ENCODE peak calls at places on chromosomes 2 and 18, in eight cellular contexts. H, W, G, X, A, Y, C and M are unnamed samples.
A peak's percentile ranks its signal among the peaks of the same experiment; 100 is the strongest.

GRCh38 chr2:66446178-66446860 is 11.4 kb downstream of the MEIS1 start:
- DNase-seq in H (peak; percentile 72), X (peak; percentile 28), C (peak; percentile 68), A (no peak), G (no peak), Y (peak; percentile 76), W (no peak), M (no peak)

GRCh38 chr2:128026422-128027277 is 1.2 kb downstream of the SAP130 start:
- DNase-seq in Y (peak; percentile 16), C (peak; percentile 3), H (no peak), A (no peak), X (peak; percentile 8), G (no peak), W (no peak), M (no peak)

GRCh38 chr18:12857215-12857924 is 26.7 kb downstream of the PTPN2 start:
- DNase-seq in C (no peak), Y (no peak), W (no peak), G (no peak), X (no peak), H (no peak), A (no peak), M (no peak)

GRCh38 chr2:100058014-100058310 is 84.4 kb downstream of the AFF3 start:
- DNase-seq in A (no peak), X (no peak), G (no peak), H (no peak), C (peak; percentile 68), Y (no peak), W (no peak), M (peak; percentile 25)

GRCh38 chr2:15738965-15739364 is 147.3 kb downstream of the DDX1 start:
- DNase-seq in X (no peak), Y (no peak), G (no peak), A (no peak), W (no peak), H (no peak), C (no peak), M (no peak)

GRCh38 chr2:80304522-80304878 is at the start of gene LRRTM1:
- DNase-seq in C (no peak), A (no peak), W (no peak), Y (no peak), H (no peak), X (peak; percentile 57), G (no peak), M (no peak)

GRCh38 chr2:163347982-163348842 is 387.6 kb downstream of the FIGN start:
- DNase-seq in A (peak; percentile 87), G (peak; percentile 68), H (peak; percentile 74), C (peak; percentile 94), Y (peak; percentile 71), W (peak; percentile 85), X (peak; percentile 91), M (peak; percentile 62)

GRCh38 chr2:170155022-170155722 is 22.8 kb upstream of the MYO3B start:
- DNase-seq in G (no peak), H (no peak), W (no peak), A (no peak), X (peak; percentile 41), Y (peak; percentile 60), C (peak; percentile 33), M (no peak)

DNA sequence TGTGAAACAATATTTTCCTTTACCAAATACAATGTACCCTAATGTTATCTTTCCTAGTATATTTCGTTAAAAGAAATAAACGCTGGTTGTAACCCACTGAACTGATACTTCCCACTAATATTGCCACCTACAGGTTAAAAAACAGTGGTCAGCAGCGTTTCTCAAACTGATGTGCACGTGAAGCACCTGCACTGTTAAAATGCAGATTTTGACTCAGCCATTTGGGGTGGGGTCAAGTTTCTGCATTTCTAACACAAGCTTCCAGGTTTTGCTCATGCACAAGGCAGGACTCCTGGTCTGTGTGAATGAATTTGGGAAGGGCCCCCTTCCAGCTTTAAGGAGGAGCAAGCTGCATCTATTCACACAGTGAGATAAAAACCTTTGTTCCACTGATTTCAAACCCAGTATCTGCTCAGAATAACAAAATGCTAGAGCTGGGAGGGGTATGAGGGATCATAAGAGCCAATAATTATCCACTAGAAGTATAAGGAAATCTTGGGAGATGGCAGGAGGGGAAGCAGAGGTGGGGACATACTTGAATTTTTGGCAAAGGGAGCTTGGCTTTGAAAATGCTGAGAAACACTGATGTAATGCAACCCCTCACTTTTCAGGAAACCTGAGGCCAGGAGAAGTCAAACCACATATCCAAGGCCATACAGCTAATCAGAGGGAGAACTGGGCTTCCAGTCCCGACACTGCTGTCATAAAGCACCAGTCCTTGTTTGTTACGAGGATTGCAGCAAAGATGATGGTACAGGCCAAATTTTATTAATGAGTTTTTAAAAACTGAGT is 116.2 kb downstream of the RBMS1 start:
- DNase-seq in H (no peak), Y (peak; percentile 49), C (peak; percentile 67), W (no peak), A (no peak), G (no peak), X (no peak), M (no peak)
- H3K4me3 ChIP-seq in H (no peak overlapping the region), Y (no peak overlapping the region), C (no peak overlapping the region), W (no peak overlapping the region), A (no peak overlapping the region), G (no peak overlapping the region), X (no peak overlapping the region), M (no peak overlapping the region)

GRCh38 chr18:76920974-76921373 is 98.6 kb downstream of the ZNF236 start:
- DNase-seq in Y (no peak), W (no peak), X (no peak), A (no peak), G (no peak), C (no peak), H (no peak), M (no peak)

GRCh38 chr18:76923485-76924085 is 101.2 kb downstream of the ZNF236 start:
- DNase-seq in G (no peak), W (no peak), A (peak; percentile 15), H (no peak), Y (peak; percentile 36), X (peak; percentile 21), C (no peak), M (no peak)

GRCh38 chr18:76927216-76927725 is 104.9 kb downstream of the ZNF236 start:
- DNase-seq in Y (no peak), W (no peak), X (no peak), A (no peak), C (no peak), G (no peak), H (no peak), M (no peak)

DNA sequence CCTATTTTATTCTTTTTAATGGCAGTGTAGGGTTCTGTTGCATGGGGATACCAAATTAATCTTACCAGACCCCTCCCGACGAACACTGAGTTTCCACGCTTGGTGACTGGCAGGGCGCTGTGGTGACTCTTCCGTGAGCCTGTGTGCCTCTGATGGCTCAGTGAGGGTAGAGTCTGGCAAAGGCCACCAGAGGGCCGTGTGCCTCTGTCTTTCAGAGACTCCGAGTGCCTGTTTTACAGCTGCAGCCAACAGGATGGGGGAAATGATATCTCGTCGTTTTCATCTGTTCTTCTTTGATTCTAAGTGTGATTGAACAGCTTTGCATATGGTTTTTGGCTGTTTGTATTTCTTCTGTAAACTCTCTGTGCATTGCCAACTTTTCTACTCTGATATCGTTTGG is 99.8 kb downstream of the ZNF236 start:
- DNase-seq in X (peak; percentile 61), A (peak; percentile 22), Y (peak; percentile 36), C (peak; percentile 8), H (no peak), G (no peak), W (no peak), M (no peak)
- TF ChIP-seq CTCF in X (peak; percentile 57), A (peak; percentile 87), Y (peak; percentile 50), C (peak; percentile 64), H (peak; percentile 29), G (no peak), W (peak; percentile 50), M (peak; percentile 63)

DNA sequence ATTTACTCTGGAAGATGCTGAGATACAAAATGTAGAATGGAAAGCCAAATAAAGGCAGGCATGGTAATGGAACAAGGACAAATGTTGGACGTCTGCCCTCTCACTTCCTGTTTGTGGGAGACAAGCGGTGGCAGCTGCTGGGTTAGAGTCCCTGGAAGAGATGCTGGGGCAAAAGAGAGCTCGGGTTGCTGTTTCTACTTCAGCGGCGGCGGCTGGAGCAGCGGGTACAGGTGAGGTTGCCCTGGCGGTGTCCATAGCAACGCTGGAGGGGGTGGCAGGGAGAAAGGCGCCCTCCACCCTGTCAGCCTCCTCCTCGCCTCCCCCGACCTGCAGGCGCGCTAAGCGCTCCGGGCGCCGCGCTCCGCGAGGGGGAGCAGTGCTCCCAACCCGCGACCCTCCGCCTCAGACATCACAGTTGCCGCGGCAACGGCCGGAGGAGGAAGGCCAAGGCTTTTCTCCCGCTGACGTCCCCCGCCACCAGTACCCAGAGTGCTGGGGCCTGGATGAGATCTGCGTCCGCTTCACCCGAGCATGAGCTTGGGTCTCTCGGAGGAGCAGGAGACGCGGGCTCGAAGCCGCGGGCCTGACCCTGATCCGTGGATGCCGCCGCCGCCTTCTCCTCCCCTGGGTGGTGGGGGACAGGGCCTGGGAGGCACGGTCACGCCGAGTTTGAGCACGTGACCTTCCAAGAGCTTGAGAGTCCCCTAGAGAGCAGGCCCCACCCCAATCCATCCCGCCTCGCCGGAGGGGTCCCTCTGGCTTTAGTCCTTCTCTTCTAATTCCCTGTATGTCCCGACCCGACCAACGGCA is 65.6 kb downstream of the NOL4 start:
- DNase-seq in A (no peak), C (peak; percentile 29), X (peak; percentile 64), Y (peak; percentile 5), G (peak; percentile 41), W (no peak), H (peak; percentile 10), M (no peak)
- H3K4me3 ChIP-seq in A (no peak overlapping the region), C (peak overlapping the region; percentile 64), X (peak overlapping the region; percentile 12), Y (peak overlapping the region; percentile 26), G (peak overlapping the region; percentile 58), W (no peak overlapping the region), H (no peak overlapping the region), M (peak overlapping the region; percentile 45)

GRCh38 chr2:64792310-64792709 is 138.6 kb upstream of the SERTAD2 start:
- DNase-seq in G (no peak), C (no peak), X (no peak), H (no peak), A (no peak), Y (no peak), W (no peak), M (no peak)

GRCh38 chr2:64793701-64794100 is 140.0 kb upstream of the SERTAD2 start:
- DNase-seq in X (no peak), H (no peak), A (no peak), W (no peak), C (no peak), Y (peak; percentile 58), G (no peak), M (no peak)

GRCh38 chr2:64792995-64793639 is 139.4 kb upstream of the SERTAD2 start:
- DNase-seq in G (no peak), C (peak; percentile 44), Y (peak; percentile 31), H (no peak), A (no peak), X (no peak), W (no peak), M (no peak)

GRCh38 chr2:64795024-64795592 is 141.4 kb upstream of the SERTAD2 start:
- DNase-seq in H (no peak), A (no peak), X (no peak), Y (no peak), W (no peak), C (no peak), G (no peak), M (no peak)

DNA sequence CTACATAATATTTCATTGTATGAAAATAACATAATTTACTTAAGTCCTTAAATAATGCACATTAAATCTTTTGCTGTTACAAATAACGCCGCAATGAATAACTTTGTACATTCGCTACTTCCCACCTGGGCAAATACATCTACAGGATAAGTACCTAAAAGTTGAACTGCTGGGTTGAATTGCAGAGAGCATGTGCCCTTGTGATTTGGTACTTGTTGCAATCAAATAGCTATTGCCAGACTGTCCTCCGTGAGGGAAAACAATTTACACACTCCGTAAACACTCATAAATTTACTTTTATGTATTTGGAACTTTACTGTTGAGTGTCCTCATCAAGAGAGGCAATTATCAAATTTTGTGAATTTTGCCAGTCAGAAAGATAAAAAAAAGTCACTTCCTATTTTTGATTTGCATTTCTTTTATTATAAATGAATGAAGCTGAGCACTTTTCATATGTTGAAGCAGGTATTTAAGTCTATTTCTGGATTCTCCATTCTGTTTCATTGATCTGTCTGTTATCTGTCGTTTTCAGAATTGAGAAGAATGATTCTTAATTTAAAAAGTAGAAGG is 140.8 kb upstream of the SERTAD2 start:
- DNase-seq in G (no peak), A (no peak), W (no peak), H (no peak), Y (no peak), X (no peak), C (no peak), M (no peak)
- TF ChIP-seq CTCF in G (no peak), A (no peak), W (no peak), H (no peak), Y (no peak), X (no peak), C (no peak), M (no peak)